ENCODE peak calls at places on chromosomes 16 and 17, in nine cellular contexts. J is coronary artery, T is GM13977, Y is body of pancreas, M is H9, O is WTC11, Q is IMR-90, X is SK-N-SH, A is mammary epithelial cell. F is an unnamed sample.

GRCh38 chr16:68242085-68242484 is 3.1 kb upstream of the PLA2G15 start:
- DNase-seq in M (no peak), A (no peak), J (no peak), X (no peak), O (no peak), Q (no peak), Y (no peak), T (no peak), F (no peak)

GRCh38 chr17:8412089-8412488 is 14.5 kb upstream of the RNF222 start:
- DNase-seq in J (no peak), M (no peak), Y (no peak), Q (no peak), T (no peak), O (no peak), X (no peak), A (no peak), F (no peak)

GRCh38 chr17:17811381-17812210 is 25.2 kb downstream of the SREBF1 start:
- DNase-seq in J (no peak), O (peak), Q (no peak), Y (no peak), A (no peak), X (no peak), M (peak), T (no peak), F (no peak)

GRCh38 chr16:72927199-72928088 is 120.5 kb downstream of the ZFHX3 start:
- DNase-seq in M (no peak), Q (peak), T (no peak), A (peak), Y (peak), X (peak), J (no peak), O (no peak), F (peak)

GRCh38 chr17:29495011-29495410 is 71.8 kb downstream of the ABHD15 start:
- DNase-seq in A (peak), X (no peak), Q (peak), O (no peak), J (no peak), M (no peak), T (no peak), Y (no peak), F (peak)

GRCh38 chr17:33202796-33203195 is 90.3 kb downstream of the ASIC2 start:
- DNase-seq in X (no peak), M (peak), A (no peak), Q (no peak), J (no peak), O (no peak), T (no peak), Y (no peak), F (no peak)

GRCh38 chr17:5438716-5439445 is at the start of gene C1QBP:
- DNase-seq in J (peak), O (peak), Q (peak), X (peak), A (peak), T (peak), M (peak), Y (peak), F (peak)

GRCh38 chr17:74546586-74546985 is 671 bp upstream of the CD300C start:
- DNase-seq in J (no peak), A (no peak), Y (no peak), M (no peak), Q (no peak), X (no peak), O (no peak), T (no peak), F (no peak)

GRCh38 chr17:65588194-65588808 is 26.9 kb upstream of the AXIN2 start:
- DNase-seq in O (no peak), Y (peak), A (no peak), Q (no peak), X (no peak), M (no peak), J (no peak), T (no peak), F (no peak)

GRCh38 chr16:14360326-14361037 is 269.6 kb downstream of the PARN start:
- DNase-seq in T (no peak), A (no peak), O (no peak), Q (no peak), J (no peak), M (no peak), Y (no peak), X (no peak), F (no peak)

GRCh38 chr17:55576237-55576998 is 65.2 kb upstream of the SMIM36 start:
- DNase-seq in M (no peak), T (no peak), Q (peak), X (no peak), J (no peak), O (no peak), Y (no peak), A (peak), F (no peak)

GRCh38 chr16:4244881-4245280 is 3.0 kb upstream of the SRL start:
- DNase-seq in Y (no peak), T (no peak), Q (no peak), M (no peak), O (no peak), J (no peak), A (no peak), X (no peak), F (no peak)

GRCh38 chr16:66720766-66721165 is 24.2 kb upstream of the CMTM4 start:
- DNase-seq in Y (no peak), T (no peak), X (no peak), O (no peak), Q (peak), A (no peak), M (no peak), J (no peak), F (no peak)

GRCh38 chr17:19263621-19264010 is 26.4 kb downstream of the EPN2 start:
- DNase-seq in Q (peak), T (no peak), X (no peak), O (no peak), J (no peak), Y (no peak), M (no peak), A (no peak), F (no peak)

GRCh38 chr16:56606071-56606687 is 2.2 kb upstream of the MT2A start:
- DNase-seq in Y (peak), O (no peak), J (no peak), Q (peak), A (peak), T (no peak), M (no peak), X (no peak), F (no peak)

GRCh38 chr17:19744492-19744891 is 3.6 kb downstream of the ALDH3A1 start:
- DNase-seq in A (no peak), M (no peak), O (peak), T (peak), X (no peak), J (no peak), Q (no peak), Y (no peak), F (no peak)

GRCh38 chr17:76138896-76139248 is 2.2 kb downstream of the FOXJ1 start:
- DNase-seq in Y (no peak), O (no peak), A (no peak), M (peak), Q (no peak), X (no peak), J (no peak), T (no peak), F (no peak)

GRCh38 chr17:32529604-32530003 is 42.8 kb downstream of the CDK5R1 start:
- DNase-seq in Y (no peak), O (no peak), A (no peak), T (no peak), M (no peak), J (no peak), Q (no peak), X (no peak), F (no peak)

GRCh38 chr17:50863221-50863843 is 2.8 kb downstream of the TOB1 start:
- DNase-seq in Y (peak), T (no peak), A (peak), Q (no peak), X (peak), O (peak), M (peak), J (no peak), F (no peak)

GRCh38 chr16:55489956-55490265 is 10.9 kb downstream of the MMP2 start:
- DNase-seq in T (no peak), Q (no peak), X (no peak), O (no peak), M (no peak), Y (no peak), A (no peak), J (peak), F (no peak)

GRCh38 chr16:22325598-22326368 is 28.6 kb downstream of the POLR3E start:
- DNase-seq in X (no peak), A (no peak), J (no peak), T (no peak), M (no peak), Q (no peak), O (no peak), Y (no peak), F (no peak)

GRCh38 chr16:83878838-83879237 is 20.1 kb upstream of the MLYCD start:
- DNase-seq in T (no peak), O (no peak), A (peak), Q (peak), J (no peak), X (peak), M (no peak), Y (no peak), F (no peak)

GRCh38 chr16:88435437-88436355 is 17.4 kb upstream of the ZFPM1 start:
- DNase-seq in A (no peak), O (no peak), T (no peak), X (no peak), M (no peak), J (no peak), Q (no peak), Y (no peak), F (no peak)

GRCh38 chr16:23128056-23128455 is 21.2 kb downstream of the USP31 start:
- DNase-seq in A (peak), Q (no peak), O (no peak), T (no peak), Y (no peak), M (no peak), J (no peak), X (no peak), F (no peak)

GRCh38 chr16:82888616-82889015 is 261.8 kb downstream of the CDH13 start:
- DNase-seq in T (no peak), O (no peak), Y (no peak), A (no peak), X (no peak), J (no peak), Q (peak), M (no peak), F (peak)

GRCh38 chr16:54200161-54200534 is 86.4 kb downstream of the IRX3 start:
- DNase-seq in J (no peak), Q (no peak), O (no peak), X (no peak), T (no peak), M (no peak), Y (no peak), A (no peak), F (no peak)

GRCh38 chr17:50443492-50444051 is 17.6 kb downstream of the ACSF2 start:
- DNase-seq in O (no peak), M (no peak), T (no peak), J (no peak), A (no peak), X (no peak), Y (no peak), Q (peak), F (no peak)

GRCh38 chr16:49649013-49649785 is 206.7 kb downstream of the ZNF423 start:
- DNase-seq in O (no peak), Q (no peak), T (no peak), Y (no peak), A (no peak), M (no peak), J (no peak), X (no peak), F (no peak)

GRCh38 chr16:24781256-24781655 is 51.8 kb downstream of the TNRC6A start:
- DNase-seq in Y (no peak), X (no peak), M (no peak), O (no peak), J (no peak), A (no peak), Q (no peak), T (no peak), F (no peak)

DNA sequence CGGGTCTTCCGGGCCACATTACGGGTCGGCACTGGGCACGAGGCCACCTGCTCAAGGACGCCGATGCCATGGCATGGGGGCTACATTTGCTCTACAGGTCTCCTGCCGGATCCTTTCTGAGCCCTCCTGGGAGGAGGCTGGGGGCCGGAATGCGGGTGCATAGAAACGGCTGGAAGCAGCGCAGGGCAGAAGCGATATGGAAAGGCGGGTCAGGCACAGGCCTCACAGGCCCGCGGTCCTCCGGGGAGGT is 28.4 kb downstream of the AXIN1 start:
- DNase-seq in M (no peak), O (no peak), A (no peak), T (no peak), Q (no peak), X (no peak), Y (no peak), J (no peak), F (no peak)
- TF ChIP-seq CTCF in M (no peak), O (no peak), A (no peak), T (no peak), Q (no peak), X (no peak), Y (no peak), J (no peak), F (no peak)

GRCh38 chr17:57906910-57907309 is 48.3 kb downstream of the CUEDC1 start:
- DNase-seq in Y (no peak), Q (no peak), X (no peak), T (no peak), O (peak), A (no peak), M (peak), J (no peak), F (no peak)
- TF ChIP-seq CTCF in Y (no peak), Q (peak), X (peak), T (no peak), O (no peak), A (no peak), M (peak), J (no peak), F (no peak)

GRCh38 chr17:72730091-72730490 is 362.4 kb downstream of the SLC39A11 start:
- DNase-seq in T (no peak), J (no peak), O (no peak), X (no peak), Q (peak), A (no peak), Y (no peak), M (no peak), F (no peak)

GRCh38 chr17:72724375-72724774 is 368.1 kb downstream of the SLC39A11 start:
- DNase-seq in A (peak), X (no peak), T (no peak), Y (no peak), M (no peak), O (no peak), Q (peak), J (no peak), F (no peak)

GRCh38 chr17:72725432-72726068 is 366.9 kb downstream of the SLC39A11 start:
- DNase-seq in M (peak), Y (peak), A (peak), X (peak), T (peak), J (no peak), O (peak), Q (peak), F (no peak)

GRCh38 chr17:72726936-72727335 is 365.6 kb downstream of the SLC39A11 start:
- DNase-seq in X (no peak), T (peak), A (peak), Y (no peak), M (no peak), J (no peak), Q (peak), O (no peak), F (no peak)
- TF ChIP-seq CTCF in X (no peak), T (peak), A (no peak), Y (no peak), M (no peak), J (no peak), Q (peak), O (no peak), F (no peak)

GRCh38 chr16:78161023-78161729 is 61.7 kb downstream of the WWOX start:
- DNase-seq in Y (no peak), X (no peak), O (no peak), A (no peak), Q (no peak), M (no peak), J (no peak), T (no peak), F (no peak)

GRCh38 chr16:78163772-78164391 is 64.4 kb downstream of the WWOX start:
- DNase-seq in Y (no peak), Q (no peak), O (no peak), A (no peak), X (no peak), J (no peak), T (no peak), M (no peak), F (no peak)
- TF ChIP-seq CTCF in Y (no peak), Q (no peak), O (no peak), A (no peak), X (no peak), J (no peak), T (no peak), M (no peak), F (no peak)

GRCh38 chr16:84959045-84959576 is 52.2 kb downstream of the ZDHHC7 start:
- DNase-seq in O (peak), T (no peak), Y (no peak), X (no peak), Q (no peak), J (no peak), M (no peak), A (no peak), F (no peak)
- TF ChIP-seq CTCF in O (no peak), T (no peak), Y (no peak), X (peak), Q (peak), J (no peak), M (peak), A (peak), F (peak)

GRCh38 chr17:56822725-56823124 is 11.0 kb downstream of the C17orf67 start:
- DNase-seq in Q (no peak), T (no peak), A (no peak), O (no peak), X (no peak), M (no peak), Y (peak), J (no peak), F (no peak)
- TF ChIP-seq CTCF in Q (no peak), T (no peak), A (no peak), O (no peak), X (no peak), M (no peak), Y (no peak), J (no peak), F (no peak)

F was measured in AG04449.